ENCODE peak calls at places on chromosomes 12 and 14, in eight cellular contexts. One of them, this sample, is unnamed.

GRCh38 chr14:55075628-55076027 is 24.2 kb downstream of the MAPK1IP1L start:
- DNase-seq in adrenal gland: no peak
- DNase-seq in spleen: no peak
- DNase-seq in testis: peak; percentile 6
- DNase-seq in gastrocnemius medialis: no peak
- DNase-seq in heart left ventricle: no peak
- DNase-seq in H54: no peak
- DNase-seq in ovary: no peak
- DNase-seq in this sample: no peak

GRCh38 chr12:47267571-47267970 is 187.8 kb upstream of the AMIGO2 start:
- DNase-seq in adrenal gland: no peak
- DNase-seq in testis: no peak
- DNase-seq in ovary: no peak
- DNase-seq in spleen: no peak
- DNase-seq in gastrocnemius medialis: no peak
- DNase-seq in heart left ventricle: no peak
- DNase-seq in H54: no peak
- DNase-seq in this sample: no peak

GRCh38 chr14:25837431-25837950 is 760.3 kb downstream of the NOVA1 start:
- DNase-seq in gastrocnemius medialis: no peak
- DNase-seq in ovary: no peak
- DNase-seq in adrenal gland: no peak
- DNase-seq in heart left ventricle: no peak
- DNase-seq in testis: no peak
- DNase-seq in spleen: no peak
- DNase-seq in H54: no peak
- DNase-seq in this sample: no peak

GRCh38 chr12:131586761-131587160 is 124.1 kb upstream of the SFSWAP start:
- DNase-seq in gastrocnemius medialis: no peak
- DNase-seq in heart left ventricle: no peak
- DNase-seq in testis: no peak
- DNase-seq in ovary: no peak
- DNase-seq in adrenal gland: no peak
- DNase-seq in H54: no peak
- DNase-seq in spleen: no peak
- DNase-seq in this sample: no peak

GRCh38 chr14:71400821-71401447 is 493.7 kb downstream of the PCNX1 start:
- DNase-seq in ovary: no peak
- DNase-seq in testis: no peak
- DNase-seq in gastrocnemius medialis: no peak
- DNase-seq in heart left ventricle: no peak
- DNase-seq in H54: no peak
- DNase-seq in spleen: no peak
- DNase-seq in adrenal gland: no peak
- DNase-seq in this sample: peak; percentile 22

GRCh38 chr14:57485635-57486034 is 8.0 kb downstream of the CCDC198 start:
- DNase-seq in testis: no peak
- DNase-seq in ovary: no peak
- DNase-seq in spleen: no peak
- DNase-seq in gastrocnemius medialis: no peak
- DNase-seq in adrenal gland: no peak
- DNase-seq in H54: no peak
- DNase-seq in heart left ventricle: no peak
- DNase-seq in this sample: no peak

GRCh38 chr12:50641566-50641965 is 122.3 kb upstream of the ATF1 start:
- DNase-seq in testis: no peak
- DNase-seq in gastrocnemius medialis: no peak
- DNase-seq in H54: no peak
- DNase-seq in adrenal gland: no peak
- DNase-seq in heart left ventricle: no peak
- DNase-seq in ovary: no peak
- DNase-seq in spleen: no peak
- DNase-seq in this sample: no peak

GRCh38 chr12:102474438-102475064 is 5.8 kb downstream of the IGF1 start:
- DNase-seq in testis: no peak
- DNase-seq in heart left ventricle: no peak
- DNase-seq in spleen: no peak
- DNase-seq in adrenal gland: no peak
- DNase-seq in H54: no peak
- DNase-seq in ovary: no peak
- DNase-seq in gastrocnemius medialis: no peak
- DNase-seq in this sample: no peak

GRCh38 chr14:60648169-60648933 is 926 bp downstream of the SIX1 start:
- DNase-seq in adrenal gland: no peak
- DNase-seq in testis: no peak
- DNase-seq in heart left ventricle: no peak
- DNase-seq in spleen: no peak
- DNase-seq in ovary: no peak
- DNase-seq in H54: no peak
- DNase-seq in gastrocnemius medialis: no peak
- DNase-seq in this sample: no peak

GRCh38 chr14:60647837-60648168 is 1.5 kb downstream of the SIX1 start:
- DNase-seq in heart left ventricle: no peak
- DNase-seq in testis: no peak
- DNase-seq in ovary: no peak
- DNase-seq in spleen: no peak
- DNase-seq in adrenal gland: no peak
- DNase-seq in H54: no peak
- DNase-seq in gastrocnemius medialis: no peak
- DNase-seq in this sample: no peak

GRCh38 chr14:60649815-60650381 is 621 bp upstream of the SIX1 start:
- DNase-seq in spleen: no peak
- DNase-seq in H54: no peak
- DNase-seq in ovary: no peak
- DNase-seq in adrenal gland: no peak
- DNase-seq in heart left ventricle: no peak
- DNase-seq in testis: no peak
- DNase-seq in gastrocnemius medialis: peak; percentile 51
- DNase-seq in this sample: no peak

GRCh38 chr14:60650382-60650961 is 1.2 kb upstream of the SIX1 start:
- DNase-seq in H54: no peak
- DNase-seq in adrenal gland: peak; percentile 34
- DNase-seq in testis: no peak
- DNase-seq in ovary: no peak
- DNase-seq in gastrocnemius medialis: peak; percentile 65
- DNase-seq in spleen: no peak
- DNase-seq in heart left ventricle: no peak
- DNase-seq in this sample: no peak

DNA sequence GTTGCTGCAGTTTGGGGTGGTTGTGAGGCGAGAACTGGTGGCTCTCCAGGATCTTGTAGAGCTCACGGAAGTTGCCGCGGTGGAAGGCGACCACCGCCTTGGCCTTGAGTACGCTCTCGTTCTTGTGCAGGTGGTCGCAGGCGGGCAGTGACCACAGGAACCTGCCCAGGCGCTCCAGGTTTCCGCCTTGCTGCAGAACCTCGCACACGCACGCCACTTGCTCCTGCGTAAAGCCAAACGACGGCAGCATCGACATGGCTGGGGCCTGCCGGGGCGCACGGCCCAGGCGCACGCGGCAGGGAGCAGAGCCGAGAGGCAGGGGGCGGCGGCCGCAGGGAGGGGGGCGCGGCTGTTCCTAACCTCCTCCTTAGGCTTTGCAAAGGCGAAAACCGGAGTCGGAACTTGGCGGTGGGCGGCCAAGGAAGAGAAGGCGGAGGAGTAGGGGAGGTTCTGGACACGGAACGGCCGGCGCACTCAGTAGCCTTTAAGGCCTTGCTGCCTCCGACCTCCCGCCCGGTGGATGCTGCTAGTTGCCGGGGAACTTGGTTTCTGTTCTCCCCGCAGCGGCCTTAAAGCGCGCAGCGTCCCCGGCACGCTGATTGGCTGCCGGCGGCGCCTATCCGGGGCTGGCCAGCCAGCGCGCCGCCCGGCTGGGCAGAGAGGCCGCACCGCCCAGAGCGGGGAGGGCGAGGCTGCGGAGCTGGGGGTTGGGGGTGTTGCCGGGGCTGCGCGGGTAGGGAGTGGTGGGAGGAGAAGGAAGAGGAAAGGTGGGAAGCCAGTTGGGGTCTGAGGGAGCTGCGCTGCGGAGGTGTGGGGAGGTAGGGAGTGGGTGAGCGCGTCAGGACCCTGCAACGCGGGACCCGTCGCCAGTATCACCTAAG is at the start of gene SIX1:
- DNase-seq in heart left ventricle: peak; percentile 74
- DNase-seq in adrenal gland: peak; percentile 76
- DNase-seq in H54: peak; percentile 83
- DNase-seq in ovary: peak; percentile 62
- DNase-seq in spleen: peak; percentile 80
- DNase-seq in testis: peak; percentile 76
- DNase-seq in gastrocnemius medialis: peak; percentile 89
- DNase-seq in this sample: peak; percentile 83
- TF ChIP-seq POLR2A in heart left ventricle: no peak
- TF ChIP-seq POLR2A in adrenal gland: no peak
- TF ChIP-seq POLR2A in H54: peak; percentile 57
- TF ChIP-seq POLR2A in ovary: no peak
- TF ChIP-seq POLR2A in spleen: no peak
- TF ChIP-seq POLR2A in testis: no peak
- TF ChIP-seq POLR2A in gastrocnemius medialis: peak; percentile 99
- TF ChIP-seq POLR2A in this sample: peak; percentile 57

GRCh38 chr14:68278568-68279436 is 459.2 kb downstream of the RAD51B start:
- DNase-seq in heart left ventricle: no peak
- DNase-seq in adrenal gland: peak; percentile 17
- DNase-seq in H54: peak; percentile 4
- DNase-seq in ovary: no peak
- DNase-seq in gastrocnemius medialis: no peak
- DNase-seq in spleen: no peak
- DNase-seq in testis: no peak
- DNase-seq in this sample: no peak

GRCh38 chr14:68282479-68283377 is 463.1 kb downstream of the RAD51B start:
- DNase-seq in spleen: no peak
- DNase-seq in ovary: no peak
- DNase-seq in H54: no peak
- DNase-seq in adrenal gland: no peak
- DNase-seq in testis: no peak
- DNase-seq in heart left ventricle: no peak
- DNase-seq in gastrocnemius medialis: no peak
- DNase-seq in this sample: no peak

GRCh38 chr14:68281497-68281896 is 461.9 kb downstream of the RAD51B start:
- DNase-seq in testis: no peak
- DNase-seq in ovary: no peak
- DNase-seq in H54: no peak
- DNase-seq in adrenal gland: no peak
- DNase-seq in spleen: no peak
- DNase-seq in gastrocnemius medialis: no peak
- DNase-seq in heart left ventricle: no peak
- DNase-seq in this sample: no peak

GRCh38 chr14:68279777-68280233 is 460.2 kb downstream of the RAD51B start:
- DNase-seq in adrenal gland: no peak
- DNase-seq in ovary: no peak
- DNase-seq in spleen: peak; percentile 79
- DNase-seq in gastrocnemius medialis: no peak
- DNase-seq in H54: no peak
- DNase-seq in testis: no peak
- DNase-seq in heart left ventricle: no peak
- DNase-seq in this sample: no peak

GRCh38 chr14:68279437-68279720 is 459.8 kb downstream of the RAD51B start:
- DNase-seq in ovary: no peak
- DNase-seq in adrenal gland: no peak
- DNase-seq in H54: no peak
- DNase-seq in gastrocnemius medialis: no peak
- DNase-seq in spleen: no peak
- DNase-seq in testis: no peak
- DNase-seq in heart left ventricle: no peak
- DNase-seq in this sample: no peak
- TF ChIP-seq POLR2A in ovary: no peak
- TF ChIP-seq POLR2A in adrenal gland: no peak
- TF ChIP-seq POLR2A in H54: no peak
- TF ChIP-seq POLR2A in gastrocnemius medialis: no peak
- TF ChIP-seq POLR2A in spleen: no peak
- TF ChIP-seq POLR2A in testis: no peak
- TF ChIP-seq POLR2A in heart left ventricle: no peak
- TF ChIP-seq POLR2A in this sample: no peak

GRCh38 chr12:108839011-108839889 is 18.1 kb downstream of the SSH1 start:
- DNase-seq in testis: peak; percentile 66
- DNase-seq in ovary: no peak
- DNase-seq in H54: no peak
- DNase-seq in heart left ventricle: no peak
- DNase-seq in spleen: peak; percentile 87
- DNase-seq in gastrocnemius medialis: no peak
- DNase-seq in adrenal gland: peak; percentile 76
- DNase-seq in this sample: peak; percentile 91

GRCh38 chr12:108835860-108836634 is 21.3 kb downstream of the SSH1 start:
- DNase-seq in spleen: no peak
- DNase-seq in adrenal gland: no peak
- DNase-seq in heart left ventricle: no peak
- DNase-seq in H54: no peak
- DNase-seq in gastrocnemius medialis: no peak
- DNase-seq in ovary: no peak
- DNase-seq in testis: no peak
- DNase-seq in this sample: no peak

GRCh38 chr12:108837239-108837638 is 20.1 kb downstream of the SSH1 start:
- DNase-seq in H54: no peak
- DNase-seq in spleen: no peak
- DNase-seq in gastrocnemius medialis: no peak
- DNase-seq in heart left ventricle: no peak
- DNase-seq in ovary: no peak
- DNase-seq in testis: no peak
- DNase-seq in adrenal gland: no peak
- DNase-seq in this sample: no peak

GRCh38 chr12:108838194-108839010 is 19.0 kb downstream of the SSH1 start:
- DNase-seq in heart left ventricle: peak; percentile 94
- DNase-seq in testis: peak; percentile 66
- DNase-seq in spleen: peak; percentile 96
- DNase-seq in H54: peak; percentile 81
- DNase-seq in ovary: peak; percentile 71
- DNase-seq in adrenal gland: peak; percentile 93
- DNase-seq in gastrocnemius medialis: peak; percentile 85
- DNase-seq in this sample: peak; percentile 100

GRCh38 chr12:108837680-108838079 is 19.7 kb downstream of the SSH1 start:
- DNase-seq in H54: no peak
- DNase-seq in testis: no peak
- DNase-seq in spleen: no peak
- DNase-seq in gastrocnemius medialis: no peak
- DNase-seq in heart left ventricle: no peak
- DNase-seq in ovary: no peak
- DNase-seq in adrenal gland: no peak
- DNase-seq in this sample: no peak
- TF ChIP-seq POLR2A in H54: no peak
- TF ChIP-seq POLR2A in testis: no peak
- TF ChIP-seq POLR2A in spleen: no peak
- TF ChIP-seq POLR2A in gastrocnemius medialis: no peak
- TF ChIP-seq POLR2A in heart left ventricle: no peak
- TF ChIP-seq POLR2A in ovary: no peak
- TF ChIP-seq POLR2A in adrenal gland: no peak
- TF ChIP-seq POLR2A in this sample: no peak

GRCh38 chr12:49129332-49130150 is 1.7 kb downstream of the TUBA1B start:
- DNase-seq in gastrocnemius medialis: no peak
- DNase-seq in ovary: peak; percentile 44
- DNase-seq in testis: no peak
- DNase-seq in spleen: no peak
- DNase-seq in H54: no peak
- DNase-seq in heart left ventricle: no peak
- DNase-seq in adrenal gland: peak; percentile 21
- DNase-seq in this sample: no peak

GRCh38 chr12:49131051-49131972 is at the start of gene TUBA1B:
- DNase-seq in spleen: peak; percentile 98
- DNase-seq in testis: peak; percentile 97
- DNase-seq in adrenal gland: peak; percentile 94
- DNase-seq in heart left ventricle: peak; percentile 97
- DNase-seq in ovary: peak; percentile 87
- DNase-seq in H54: peak; percentile 66
- DNase-seq in gastrocnemius medialis: peak; percentile 83
- DNase-seq in this sample: peak; percentile 89

GRCh38 chr12:49131973-49132461 is 822 bp upstream of the TUBA1B start:
- DNase-seq in spleen: no peak
- DNase-seq in adrenal gland: no peak
- DNase-seq in heart left ventricle: no peak
- DNase-seq in ovary: no peak
- DNase-seq in gastrocnemius medialis: no peak
- DNase-seq in H54: peak; percentile 27
- DNase-seq in testis: no peak
- DNase-seq in this sample: peak; percentile 62

GRCh38 chr12:49133014-49133413 is 1.8 kb upstream of the TUBA1B start:
- DNase-seq in adrenal gland: no peak
- DNase-seq in testis: no peak
- DNase-seq in heart left ventricle: no peak
- DNase-seq in ovary: no peak
- DNase-seq in H54: peak; percentile 23
- DNase-seq in spleen: no peak
- DNase-seq in gastrocnemius medialis: no peak
- DNase-seq in this sample: no peak

DNA sequence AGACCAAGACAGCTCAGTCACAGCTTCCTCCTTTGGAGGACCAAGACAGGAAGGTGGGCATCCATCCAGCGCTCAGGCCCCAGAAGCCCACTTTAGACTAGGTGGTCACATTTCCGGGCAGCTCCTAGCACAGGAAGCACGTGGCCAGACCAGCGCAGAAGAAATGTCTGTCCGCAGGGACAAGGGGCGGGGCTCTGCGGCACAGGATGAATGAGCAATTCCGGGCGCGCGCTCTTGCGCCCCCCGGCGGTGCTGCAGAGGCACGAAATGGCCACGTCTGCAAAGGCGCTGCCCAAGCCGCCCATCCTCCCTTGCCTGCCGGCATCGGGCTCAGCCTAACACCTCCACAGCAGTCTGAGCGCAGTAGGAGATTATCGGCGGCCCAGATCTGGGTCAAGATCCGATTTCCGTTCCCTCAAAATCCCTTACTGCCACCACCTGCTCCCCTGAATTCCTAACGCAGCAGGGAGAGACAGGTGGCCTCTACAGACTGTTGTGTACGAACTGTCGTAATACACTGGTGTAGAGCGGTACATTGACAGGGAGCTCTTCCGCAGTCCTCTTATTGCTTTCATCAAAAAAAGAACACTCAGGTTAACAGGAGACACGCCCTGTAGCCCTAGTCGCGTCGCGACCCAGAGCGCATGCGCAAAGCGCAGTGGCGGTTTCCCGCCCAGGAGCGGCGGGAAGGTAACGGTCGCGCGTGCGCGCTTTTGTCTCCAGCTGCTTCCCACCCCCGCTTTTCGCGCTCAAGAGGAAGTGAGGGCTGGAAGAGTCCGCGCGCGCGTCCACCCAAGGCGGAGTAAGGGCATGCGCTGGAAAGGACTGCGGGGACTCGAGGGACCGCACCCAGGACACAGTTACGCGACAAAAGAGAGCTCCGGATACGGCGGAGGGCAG is 794 bp downstream of the TUBA1B start:
- DNase-seq in gastrocnemius medialis: peak; percentile 83
- DNase-seq in spleen: peak; percentile 98
- DNase-seq in testis: peak; percentile 95
- DNase-seq in adrenal gland: peak; percentile 97
- DNase-seq in H54: peak; percentile 73
- DNase-seq in ovary: peak; percentile 94
- DNase-seq in heart left ventricle: peak; percentile 97
- DNase-seq in this sample: peak; percentile 95
- TF ChIP-seq POLR2A in gastrocnemius medialis: no peak
- TF ChIP-seq POLR2A in spleen: no peak
- TF ChIP-seq POLR2A in testis: peak; percentile 12
- TF ChIP-seq POLR2A in adrenal gland: no peak
- TF ChIP-seq POLR2A in H54: peak; percentile 42
- TF ChIP-seq POLR2A in ovary: peak; percentile 1
- TF ChIP-seq POLR2A in heart left ventricle: no peak
- TF ChIP-seq POLR2A in this sample: peak; percentile 86

This sample was measured in endothelial cell of umbilical vein.